ENCODE peak calls at places on chromosome 2, in eight cellular contexts. L is body of pancreas; F is K562; J is endodermal cell; B is cardiac muscle cell; E is heart left ventricle; X is CD4-positive, alpha-beta memory T cell; M is HCT116. I is an unnamed sample.

GRCh38 chr2:38148501-38148900 is 72.5 kb upstream of the CYP1B1 start:
- DNase-seq in L (peak; percentile 70), X (no peak), J (no peak), M (no peak), E (no peak), B (peak; percentile 76), F (no peak), I (peak; percentile 83)

GRCh38 chr2:212147921-212148513 is 390.6 kb downstream of the ERBB4 start:
- DNase-seq in E (no peak), J (no peak), X (no peak), F (peak; percentile 3), L (no peak), B (peak; percentile 37), M (no peak), I (no peak)

GRCh38 chr2:200705305-200705985 is 106.3 kb upstream of the BZW1 start:
- DNase-seq in F (no peak), B (peak; percentile 42), L (no peak), E (peak; percentile 47), M (no peak), X (no peak), J (peak; percentile 84), I (no peak)

GRCh38 chr2:32718752-32719151 is 90.9 kb downstream of the TTC27 start:
- DNase-seq in J (no peak), F (no peak), M (no peak), L (no peak), X (no peak), E (no peak), B (no peak), I (no peak)

GRCh38 chr2:83991992-83992391 is 467.1 kb downstream of the SUCLG1 start:
- DNase-seq in J (no peak), M (peak; percentile 1), X (no peak), B (no peak), E (no peak), L (no peak), F (no peak), I (no peak)

GRCh38 chr2:238785528-238785860 is 62.4 kb upstream of the TWIST2 start:
- DNase-seq in L (no peak), J (no peak), M (no peak), F (no peak), X (no peak), B (no peak), E (no peak), I (no peak)

GRCh38 chr2:177433402-177433801 is 40.8 kb downstream of the AGPS start:
- DNase-seq in J (no peak), E (no peak), X (no peak), F (peak; percentile 27), B (no peak), L (no peak), M (no peak), I (no peak)

GRCh38 chr2:69183659-69184058 is 170.7 kb downstream of the ANTXR1 start:
- DNase-seq in F (no peak), X (no peak), L (no peak), J (no peak), M (no peak), E (no peak), B (no peak), I (no peak)

GRCh38 chr2:86621290-86621943 is 2.2 kb downstream of the RNF103 start:
- DNase-seq in E (no peak), L (no peak), B (peak; percentile 14), F (no peak), M (no peak), X (no peak), J (no peak), I (no peak)

GRCh38 chr2:139925903-139926302 is 1145.7 kb upstream of the NXPH2 start:
- DNase-seq in J (no peak), B (no peak), E (no peak), X (no peak), M (no peak), F (no peak), L (no peak), I (no peak)

GRCh38 chr2:189217041-189217440 is 37.5 kb upstream of the COL5A2 start:
- DNase-seq in J (no peak), L (no peak), F (no peak), E (no peak), X (no peak), M (no peak), B (peak; percentile 11), I (no peak)

GRCh38 chr2:98903767-98904485 is 32.1 kb downstream of the CRACDL start:
- DNase-seq in M (no peak), X (no peak), J (peak; percentile 55), E (no peak), B (no peak), L (no peak), F (no peak), I (peak; percentile 26)

GRCh38 chr2:207945201-207945600 is 80.1 kb downstream of the PLEKHM3 start:
- DNase-seq in F (no peak), X (no peak), J (peak; percentile 62), L (no peak), M (no peak), B (no peak), E (no peak), I (no peak)

GRCh38 chr2:222805591-222806304 is 55.1 kb upstream of the ACSL3 start:
- DNase-seq in F (no peak), B (peak; percentile 74), X (no peak), J (no peak), M (no peak), L (peak; percentile 21), E (peak; percentile 34), I (no peak)

GRCh38 chr2:101989740-101990460 is 1.9 kb upstream of the IL1R2 start:
- DNase-seq in F (no peak), X (no peak), B (no peak), J (no peak), M (no peak), E (no peak), L (no peak), I (no peak)

GRCh38 chr2:239339726-239340654 is 60.8 kb downstream of the HDAC4 start:
- DNase-seq in X (no peak), M (no peak), E (no peak), L (no peak), B (no peak), J (no peak), F (no peak), I (no peak)

GRCh38 chr2:112690853-112691390 is 29.9 kb upstream of the NT5DC4 start:
- DNase-seq in M (peak; percentile 56), J (peak; percentile 84), B (peak; percentile 70), L (peak; percentile 67), X (peak; percentile 66), E (peak; percentile 75), F (peak; percentile 64), I (peak; percentile 72)
- H3K27ac ChIP-seq in M (peak overlapping the region; percentile 37), J (no peak overlapping the region), B (no peak overlapping the region), L (no peak overlapping the region), X (no peak overlapping the region), E (peak overlapping the region; percentile 81), F (peak overlapping the region; percentile 40), I (no peak overlapping the region)

DNA sequence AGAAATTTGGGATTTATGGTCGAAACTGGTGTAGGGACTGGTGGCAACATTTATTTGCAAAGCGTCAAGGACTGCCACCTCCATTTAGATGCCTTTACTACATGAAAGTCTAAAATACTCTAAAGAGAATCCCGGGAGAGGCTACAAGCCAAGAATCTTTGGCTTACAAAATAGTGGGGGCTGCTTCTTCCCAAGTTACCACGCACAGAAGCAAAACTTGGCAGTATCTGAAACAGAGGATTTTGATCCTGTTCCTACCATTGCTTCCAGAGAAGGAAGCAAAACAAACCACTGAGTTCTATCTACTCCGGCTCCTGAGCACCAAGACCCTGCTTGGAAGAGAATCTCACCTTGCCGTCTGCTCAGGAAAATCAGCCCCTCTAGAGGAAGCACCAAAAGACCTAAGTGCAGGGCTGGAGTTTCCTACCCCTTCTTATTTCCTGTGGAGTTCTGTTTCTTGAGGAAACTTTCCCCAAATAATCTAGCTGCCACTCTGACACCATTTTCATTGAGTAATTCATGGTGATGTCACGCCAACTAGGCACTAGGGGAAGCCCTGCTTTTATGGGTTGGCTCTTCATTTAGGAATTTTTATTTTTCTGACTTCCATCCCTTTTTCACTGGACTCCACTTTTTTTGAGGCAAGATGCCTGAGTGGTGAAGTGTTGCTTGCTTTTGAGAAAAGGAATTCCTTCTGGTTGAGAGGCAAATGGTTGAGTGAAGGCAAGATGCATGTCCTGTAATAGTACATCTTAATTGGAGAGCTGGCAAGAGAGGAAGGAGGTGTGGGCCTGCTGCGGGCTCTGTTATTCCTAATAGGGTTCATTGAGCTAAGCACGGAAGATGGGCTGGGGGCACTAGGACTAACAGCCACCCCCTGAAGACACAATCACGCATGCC is 36.8 kb upstream of the EML4 start:
- DNase-seq in X (peak; percentile 62), L (no peak), B (peak; percentile 80), F (no peak), E (no peak), J (peak; percentile 43), M (no peak), I (no peak)
- H3K4me1 ChIP-seq in X (peaks cover 99% of the 10 kb centered on the region), L (peaks cover 16% of the 10 kb centered on the region), B (peaks cover 15% of the 10 kb centered on the region), F (peaks cover 7% of the 10 kb centered on the region), E (peaks cover 33% of the 10 kb centered on the region), J (peaks cover 32% of the 10 kb centered on the region), M (peaks cover 26% of the 10 kb centered on the region), I (peaks cover 10% of the 10 kb centered on the region)

GRCh38 chr2:1867141-1867540 is 122.8 kb upstream of the PXDN start:
- DNase-seq in B (no peak), M (no peak), L (no peak), F (no peak), J (no peak), E (no peak), X (no peak), I (no peak)

GRCh38 chr2:1866402-1867091 is 122.2 kb upstream of the PXDN start:
- DNase-seq in M (no peak), J (peak; percentile 38), F (no peak), X (no peak), B (no peak), E (no peak), L (no peak), I (no peak)

GRCh38 chr2:1869248-1869647 is 124.9 kb upstream of the PXDN start:
- DNase-seq in L (no peak), E (no peak), F (no peak), M (no peak), J (peak; percentile 32), X (no peak), B (no peak), I (no peak)

GRCh38 chr2:1869987-1870386 is 125.7 kb upstream of the PXDN start:
- DNase-seq in B (no peak), F (no peak), J (no peak), M (no peak), E (no peak), L (no peak), X (no peak), I (no peak)

DNA sequence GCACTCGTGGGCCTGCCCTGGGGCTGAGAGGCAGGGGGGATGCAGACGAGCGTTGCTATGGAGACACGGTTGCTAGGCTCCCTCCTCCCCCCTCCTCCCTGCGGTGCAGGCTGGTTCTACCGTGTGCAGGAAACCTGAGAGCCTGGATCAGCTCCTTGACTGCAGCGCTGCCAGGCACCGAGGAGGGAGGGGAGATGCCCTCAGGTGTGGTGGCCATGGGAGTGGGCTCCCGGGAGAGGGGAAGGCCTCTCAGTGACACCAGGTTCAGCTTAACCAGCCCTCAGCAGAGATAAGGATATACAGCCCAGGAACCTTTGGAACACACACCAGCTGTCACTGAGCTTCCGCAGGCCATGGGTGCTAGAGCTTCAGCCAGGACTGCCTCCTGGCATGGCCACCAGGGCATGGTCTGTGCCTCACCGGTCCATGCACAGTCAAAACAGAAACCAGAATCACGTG is 124.4 kb upstream of the PXDN start:
- DNase-seq in J (peak; percentile 46), F (no peak), B (no peak), M (no peak), E (peak; percentile 56), L (no peak), X (no peak), I (no peak)
- H3K27ac ChIP-seq in J (no peak overlapping the region), F (no peak overlapping the region), B (no peak overlapping the region), M (no peak overlapping the region), E (no peak overlapping the region), L (no peak overlapping the region), X (no peak overlapping the region), I (no peak overlapping the region)

GRCh38 chr2:54550523-54550922 is 94.4 kb downstream of the SPTBN1 start:
- DNase-seq in E (no peak), M (no peak), L (no peak), X (no peak), B (no peak), J (no peak), F (no peak), I (no peak)
- H3K4me1 ChIP-seq in E (peaks cover 96% of the 10 kb centered on the region), M (peaks cover 12% of the 10 kb centered on the region), L (peaks cover 40% of the 10 kb centered on the region), X (no peaks in the 10 kb centered on the region), B (peaks cover 40% of the 10 kb centered on the region), J (peaks cover 7% of the 10 kb centered on the region), F (peaks cover 13% of the 10 kb centered on the region), I (peaks cover 20% of the 10 kb centered on the region)

I was measured in lung.